ENCODE peak calls at places on chromosomes 4 and X, in seven cellular contexts. C is tibial artery, M is A549, X is endothelial cell of umbilical vein, J is ecto neural progenitor cell, A is NB4, G is NCI-H460. H is an unnamed sample.

GRCh38 chr4:174764105-174764729 is 64.8 kb downstream of the GLRA3 start:
- DNase-seq in A (peak; percentile 46), X (peak; percentile 6), J (no peak), C (no peak), G (peak; percentile 43), M (peak; percentile 19), H (peak; percentile 75)

GRCh38 chrX:53479295-53479694 is 45.1 kb upstream of the HSD17B10 start:
- DNase-seq in A (peak; percentile 52), J (no peak), C (no peak), G (no peak), M (no peak), X (no peak), H (peak; percentile 84)

GRCh38 chr4:16329797-16330134 is 103.5 kb upstream of the TAPT1 start:
- DNase-seq in M (no peak), J (no peak), C (no peak), G (no peak), A (no peak), X (no peak), H (no peak)

GRCh38 chr4:154164931-154165839 is 326.4 kb downstream of the DCHS2 start:
- DNase-seq in M (no peak), C (peak; percentile 49), A (no peak), G (no peak), J (no peak), X (no peak), H (no peak)

GRCh38 chr4:67725132-67725531 is 24.2 kb upstream of the UBA6 start:
- DNase-seq in J (no peak), M (no peak), C (no peak), A (no peak), G (no peak), X (no peak), H (no peak)

GRCh38 chr4:37726666-37727065 is 40.5 kb upstream of the RELL1 start:
- DNase-seq in J (no peak), A (no peak), M (no peak), G (no peak), C (no peak), X (no peak), H (no peak)

GRCh38 chrX:10884246-10884645 is 226.9 kb upstream of the HCCS start:
- DNase-seq in A (no peak), G (no peak), M (no peak), J (no peak), X (no peak), C (no peak), H (no peak)

GRCh38 chr4:23878912-23879732 is 10.7 kb downstream of the PPARGC1A start:
- DNase-seq in X (no peak), G (no peak), A (no peak), M (no peak), C (no peak), J (no peak), H (no peak)

GRCh38 chr4:184958127-184958806 is 60.0 kb upstream of the HELT start:
- DNase-seq in A (no peak), G (no peak), C (no peak), X (no peak), M (no peak), J (no peak), H (no peak)

H was measured in NAMALWA.